ENCODE peak calls at places on chromosomes 3 and 15, in eight cellular contexts. P is GM13977; B is CD14-positive monocyte; T is astrocyte of the cerebellum; C is activated B cell treated with CpG ODN at 0.5 μM for 24 hours; W is A673; M is HepG2; S is CD8-positive, alpha-beta T cell. J is an unnamed sample.

GRCh38 chr3:4866841-4867240 is 112.4 kb upstream of the BHLHE40 start:
- DNase-seq in S (no peak), T (no peak), B (no peak), W (no peak), C (no peak), P (no peak), M (no peak), J (peak; percentile 34)

GRCh38 chr15:94317211-94317610 is 85.8 kb downstream of the MCTP2 start:
- DNase-seq in T (no peak), C (no peak), S (no peak), B (no peak), P (no peak), M (no peak), W (no peak), J (no peak)

GRCh38 chr3:177835917-177836316 is 638.6 kb upstream of the TBL1XR1 start:
- DNase-seq in P (no peak), W (no peak), B (no peak), M (no peak), S (no peak), C (no peak), T (peak; percentile 88), J (peak; percentile 71)

GRCh38 chr3:187958432-187959003 is 195.4 kb upstream of the LPP start:
- DNase-seq in W (no peak), T (no peak), M (no peak), B (no peak), P (no peak), S (peak; percentile 61), C (no peak), J (no peak)

GRCh38 chr3:55826731-55827496 is 339.8 kb upstream of the WNT5A start:
- DNase-seq in S (no peak), C (no peak), B (no peak), P (no peak), T (peak; percentile 27), W (no peak), M (no peak), J (no peak)

GRCh38 chr15:27686376-27686775 is 412.7 kb downstream of the OCA2 start:
- DNase-seq in W (no peak), P (no peak), M (no peak), B (no peak), T (peak; percentile 22), C (no peak), S (no peak), J (no peak)

GRCh38 chr3:150242220-150242938 is 165.7 kb upstream of the TSC22D2 start:
- DNase-seq in S (no peak), W (peak; percentile 47), B (no peak), C (no peak), T (peak; percentile 38), M (no peak), P (no peak), J (peak; percentile 43)

GRCh38 chr3:160643994-160644393 is 33.0 kb upstream of the ARL14 start:
- DNase-seq in B (no peak), M (no peak), S (no peak), W (peak; percentile 1), C (no peak), T (no peak), P (no peak), J (no peak)

GRCh38 chr3:66761093-66761780 is 236.9 kb upstream of the KBTBD8 start:
- DNase-seq in M (no peak), P (no peak), C (no peak), S (no peak), T (no peak), W (peak; percentile 64), B (no peak), J (no peak)

GRCh38 chr3:66803206-66803605 is 194.9 kb upstream of the KBTBD8 start:
- DNase-seq in S (no peak), T (no peak), W (peak; percentile 78), B (no peak), P (no peak), C (no peak), M (no peak), J (no peak)

GRCh38 chr3:167251678-167252077 is 128.4 kb downstream of the ZBBX start:
- DNase-seq in W (no peak), S (no peak), P (no peak), B (no peak), T (no peak), M (no peak), C (no peak), J (no peak)

GRCh38 chr15:65583701-65584100 is 27.2 kb downstream of the INTS14 start:
- DNase-seq in S (peak; percentile 61), P (peak; percentile 64), B (no peak), C (no peak), M (peak; percentile 37), T (peak; percentile 12), W (no peak), J (no peak)

GRCh38 chr3:60289356-60289935 is 961.8 kb downstream of the FHIT start:
- DNase-seq in P (no peak), W (no peak), T (no peak), B (no peak), S (no peak), C (no peak), M (no peak), J (no peak)

GRCh38 chr3:59660852-59661624 is 611.2 kb upstream of the CFAP20DC start:
- DNase-seq in T (no peak), S (no peak), M (no peak), P (no peak), W (no peak), C (no peak), B (no peak), J (no peak)

GRCh38 chr3:46489875-46490274 is 7.9 kb upstream of the RTP3 start:
- DNase-seq in B (no peak), M (no peak), S (no peak), W (no peak), C (no peak), P (no peak), T (no peak), J (no peak)

GRCh38 chr15:51874751-51875644 is 45.5 kb downstream of the TMOD3 start:
- DNase-seq in T (peak; percentile 94), M (peak; percentile 29), W (peak; percentile 87), C (no peak), P (no peak), B (no peak), S (no peak), J (peak; percentile 88)

GRCh38 chr3:14290631-14291385 is 111.6 kb upstream of the SLC6A6 start:
- DNase-seq in M (no peak), P (no peak), C (no peak), T (no peak), W (no peak), S (no peak), B (no peak), J (peak; percentile 58)

GRCh38 chr3:187062526-187063177 is 76.6 kb downstream of the RPL39L start:
- DNase-seq in B (no peak), P (no peak), C (no peak), W (no peak), T (peak; percentile 18), M (peak; percentile 81), S (no peak), J (peak; percentile 56)

GRCh38 chr15:78739996-78740903 is 71.0 kb downstream of the ADAMTS7 start:
- DNase-seq in B (peak; percentile 53), S (peak; percentile 40), W (peak; percentile 70), C (no peak), M (peak; percentile 57), T (no peak), P (no peak), J (no peak)

GRCh38 chr3:103672346-103672745 is 1237.5 kb downstream of the ZPLD1 start:
- DNase-seq in C (no peak), S (no peak), T (no peak), W (no peak), B (no peak), P (no peak), M (no peak), J (no peak)

GRCh38 chr3:5438011-5438355 is 250.5 kb downstream of the EDEM1 start:
- DNase-seq in T (no peak), S (no peak), P (no peak), M (no peak), B (no peak), W (no peak), C (no peak), J (no peak)

GRCh38 chr3:120227710-120228347 is 57.2 kb downstream of the GPR156 start:
- DNase-seq in M (no peak), P (no peak), S (no peak), W (no peak), C (no peak), B (no peak), T (no peak), J (no peak)

GRCh38 chr3:141255864-141256263 is 24.2 kb downstream of the PXYLP1 start:
- DNase-seq in P (no peak), W (peak; percentile 33), B (no peak), M (peak; percentile 35), C (no peak), T (no peak), S (peak; percentile 29), J (no peak)
- TF ChIP-seq CTCF in P (peak; percentile 23), W (peak; percentile 31), B (peak; percentile 10), M (peak; percentile 69), C (no peak), T (peak; percentile 37), S (peak; percentile 55), J (peak; percentile 26)

GRCh38 chr3:50487181-50487580 is 16.3 kb downstream of the CACNA2D2 start:
- DNase-seq in W (no peak), M (no peak), B (no peak), T (no peak), P (no peak), S (no peak), C (no peak), J (no peak)
- TF ChIP-seq CTCF in W (no peak), M (no peak), B (peak; percentile 11), T (no peak), P (no peak), S (no peak), C (no peak), J (no peak)

DNA sequence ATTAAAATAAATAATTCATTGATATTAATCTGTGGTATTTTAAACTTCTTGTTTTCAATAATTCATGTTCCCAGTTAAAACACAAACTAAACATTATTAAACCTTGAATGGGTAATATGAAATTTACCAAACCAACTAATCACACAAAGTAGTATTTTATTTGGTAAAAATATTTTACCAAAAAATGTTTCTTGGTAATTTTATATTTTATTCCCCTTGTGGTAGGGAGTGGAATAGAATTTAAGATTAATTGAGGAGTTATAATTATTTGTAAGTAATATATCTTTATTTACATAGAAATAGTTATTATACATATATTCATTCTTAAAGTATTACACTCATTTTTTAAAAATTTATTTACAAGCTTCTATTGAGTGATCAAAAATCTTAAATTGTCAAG is 1350.9 kb downstream of the OTOL1 start:
- DNase-seq in P (no peak), T (no peak), M (no peak), S (no peak), C (no peak), W (no peak), B (no peak), J (no peak)
- TF ChIP-seq CTCF in P (no peak), T (no peak), M (no peak), S (no peak), C (no peak), W (peak; percentile 22), B (no peak), J (no peak)

DNA sequence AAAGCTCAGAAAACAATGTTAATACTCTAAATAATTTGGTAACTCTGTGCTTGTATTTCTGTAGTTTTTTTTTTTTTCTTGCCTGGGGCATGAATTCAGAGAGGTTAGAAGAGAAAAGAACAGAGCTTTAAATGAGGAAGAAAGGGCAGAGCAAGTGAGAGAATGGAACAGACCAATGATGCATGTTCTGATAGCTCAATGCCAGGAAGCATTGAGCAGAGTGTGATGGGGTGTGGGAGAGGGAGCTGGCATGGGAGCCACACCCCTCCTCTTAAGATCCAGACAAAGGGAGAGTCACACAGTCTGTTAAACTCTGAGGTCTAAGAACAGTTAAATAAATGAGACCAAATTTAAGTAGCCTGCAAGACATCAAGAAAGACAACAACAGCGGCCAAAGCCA is 538.6 kb downstream of the TUSC7 start:
- DNase-seq in T (no peak), C (no peak), W (no peak), B (no peak), S (no peak), P (no peak), M (no peak), J (no peak)
- TF ChIP-seq CTCF in T (no peak), C (no peak), W (no peak), B (no peak), S (no peak), P (no peak), M (no peak), J (no peak)